ENCODE peak calls at places on chromosomes 16 and 17, in seven cellular contexts. One of them, this sample, is unnamed.

GRCh38 chr16:55257971-55258613 is 65.9 kb upstream of the IRX6 start:
- DNase-seq in AG09319: no peak
- DNase-seq in mucosa of descending colon: peak; percentile 84
- DNase-seq in Peyer's patch: no peak
- DNase-seq in natural killer cell: no peak
- DNase-seq in B cell: no peak
- DNase-seq in endothelial cell: peak; percentile 83
- DNase-seq in this sample: peak; percentile 72

GRCh38 chr17:55086635-55087058 is 118.1 kb downstream of the STXBP4 start:
- DNase-seq in mucosa of descending colon: no peak
- DNase-seq in Peyer's patch: no peak
- DNase-seq in B cell: no peak
- DNase-seq in endothelial cell: no peak
- DNase-seq in AG09319: peak; percentile 49
- DNase-seq in natural killer cell: no peak
- DNase-seq in this sample: peak; percentile 1

GRCh38 chr17:10724546-10725195 is 5.2 kb downstream of the TMEM220 start:
- DNase-seq in AG09319: no peak
- DNase-seq in Peyer's patch: no peak
- DNase-seq in endothelial cell: no peak
- DNase-seq in natural killer cell: no peak
- DNase-seq in B cell: no peak
- DNase-seq in mucosa of descending colon: peak; percentile 89
- DNase-seq in this sample: no peak

GRCh38 chr17:78390241-78391050 is 12.0 kb downstream of the PGS1 start:
- DNase-seq in endothelial cell: peak; percentile 47
- DNase-seq in Peyer's patch: no peak
- DNase-seq in AG09319: peak; percentile 75
- DNase-seq in B cell: no peak
- DNase-seq in natural killer cell: no peak
- DNase-seq in mucosa of descending colon: peak; percentile 26
- DNase-seq in this sample: no peak

GRCh38 chr16:31460582-31461002 is 1.3 kb downstream of the ARMC5 start:
- DNase-seq in Peyer's patch: no peak
- DNase-seq in natural killer cell: no peak
- DNase-seq in B cell: no peak
- DNase-seq in AG09319: peak; percentile 80
- DNase-seq in endothelial cell: no peak
- DNase-seq in mucosa of descending colon: peak; percentile 64
- DNase-seq in this sample: peak; percentile 40

GRCh38 chr16:19888834-19889233 is 4.2 kb upstream of the GPRC5B start:
- DNase-seq in mucosa of descending colon: no peak
- DNase-seq in endothelial cell: no peak
- DNase-seq in natural killer cell: no peak
- DNase-seq in B cell: no peak
- DNase-seq in Peyer's patch: no peak
- DNase-seq in AG09319: no peak
- DNase-seq in this sample: no peak

GRCh38 chr17:61399131-61400057 is at the start of gene TBX2:
- DNase-seq in endothelial cell: peak; percentile 47
- DNase-seq in mucosa of descending colon: peak; percentile 63
- DNase-seq in B cell: no peak
- DNase-seq in Peyer's patch: no peak
- DNase-seq in AG09319: peak; percentile 98
- DNase-seq in natural killer cell: no peak
- DNase-seq in this sample: no peak

GRCh38 chr17:51342257-51342656 is 81.9 kb downstream of the UTP18 start:
- DNase-seq in natural killer cell: no peak
- DNase-seq in AG09319: no peak
- DNase-seq in Peyer's patch: no peak
- DNase-seq in endothelial cell: no peak
- DNase-seq in B cell: no peak
- DNase-seq in mucosa of descending colon: no peak
- DNase-seq in this sample: no peak

GRCh38 chr16:89476379-89476778 is 14.0 kb downstream of the ANKRD11 start:
- DNase-seq in mucosa of descending colon: no peak
- DNase-seq in endothelial cell: no peak
- DNase-seq in B cell: no peak
- DNase-seq in natural killer cell: no peak
- DNase-seq in Peyer's patch: peak; percentile 37
- DNase-seq in AG09319: no peak
- DNase-seq in this sample: no peak

GRCh38 chr16:6725634-6726331 is 606.9 kb upstream of the RBFOX1 start:
- DNase-seq in AG09319: no peak
- DNase-seq in Peyer's patch: no peak
- DNase-seq in mucosa of descending colon: no peak
- DNase-seq in B cell: no peak
- DNase-seq in natural killer cell: no peak
- DNase-seq in endothelial cell: no peak
- DNase-seq in this sample: no peak

GRCh38 chr16:48534601-48535340 is 75.2 kb downstream of the N4BP1 start:
- DNase-seq in endothelial cell: no peak
- DNase-seq in Peyer's patch: no peak
- DNase-seq in B cell: no peak
- DNase-seq in natural killer cell: no peak
- DNase-seq in AG09319: no peak
- DNase-seq in mucosa of descending colon: no peak
- DNase-seq in this sample: no peak

GRCh38 chr17:77867308-77867781 is 91.2 kb upstream of the TNRC6C start:
- DNase-seq in B cell: no peak
- DNase-seq in mucosa of descending colon: no peak
- DNase-seq in AG09319: no peak
- DNase-seq in Peyer's patch: no peak
- DNase-seq in natural killer cell: no peak
- DNase-seq in endothelial cell: no peak
- DNase-seq in this sample: no peak

GRCh38 chr16:49901711-49902110 is 45.8 kb upstream of the ZNF423 start:
- DNase-seq in natural killer cell: no peak
- DNase-seq in Peyer's patch: no peak
- DNase-seq in B cell: no peak
- DNase-seq in mucosa of descending colon: no peak
- DNase-seq in endothelial cell: no peak
- DNase-seq in AG09319: no peak
- DNase-seq in this sample: no peak

GRCh38 chr17:61415374-61416210 is 15.9 kb downstream of the TBX2 start:
- DNase-seq in AG09319: no peak
- DNase-seq in natural killer cell: no peak
- DNase-seq in endothelial cell: no peak
- DNase-seq in mucosa of descending colon: no peak
- DNase-seq in Peyer's patch: no peak
- DNase-seq in B cell: no peak
- DNase-seq in this sample: no peak

GRCh38 chr16:58086381-58087208 is 42.6 kb downstream of the CFAP20 start:
- DNase-seq in AG09319: no peak
- DNase-seq in mucosa of descending colon: no peak
- DNase-seq in B cell: no peak
- DNase-seq in endothelial cell: no peak
- DNase-seq in natural killer cell: no peak
- DNase-seq in Peyer's patch: no peak
- DNase-seq in this sample: no peak

DNA sequence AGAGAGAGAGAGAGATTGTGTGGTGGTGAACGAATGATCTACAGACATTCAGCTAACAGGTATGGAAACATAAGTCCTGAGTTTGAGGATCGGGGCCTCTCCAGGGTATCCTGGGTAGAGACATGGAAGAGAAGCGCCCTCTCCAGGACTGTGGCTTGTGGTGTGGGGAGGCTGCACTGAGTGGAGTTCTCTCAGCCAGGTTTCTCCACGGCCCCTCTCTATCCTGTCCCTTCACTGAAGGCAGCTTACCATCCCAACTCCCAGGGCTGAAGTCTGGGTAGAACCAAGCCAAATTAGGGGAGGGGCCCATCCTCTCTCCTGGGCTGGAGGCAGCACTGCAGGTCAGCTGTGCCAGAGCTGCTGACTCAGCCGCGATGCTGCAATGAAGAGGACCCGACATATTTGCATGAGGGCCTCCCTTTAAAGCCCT is 6.2 kb downstream of the C1QL1 start:
- DNase-seq in natural killer cell: no peak
- DNase-seq in mucosa of descending colon: no peak
- DNase-seq in Peyer's patch: no peak
- DNase-seq in endothelial cell: no peak
- DNase-seq in AG09319: no peak
- DNase-seq in B cell: no peak
- DNase-seq in this sample: no peak
- TF ChIP-seq CTCF in natural killer cell: no peak
- TF ChIP-seq CTCF in mucosa of descending colon: no peak
- TF ChIP-seq CTCF in Peyer's patch: no peak
- TF ChIP-seq CTCF in endothelial cell: no peak
- TF ChIP-seq CTCF in AG09319: no peak
- TF ChIP-seq CTCF in B cell: no peak
- TF ChIP-seq CTCF in this sample: no peak

GRCh38 chr17:74358696-74359095 is 3.0 kb downstream of the BTBD17 start:
- DNase-seq in B cell: no peak
- DNase-seq in Peyer's patch: no peak
- DNase-seq in natural killer cell: no peak
- DNase-seq in mucosa of descending colon: no peak
- DNase-seq in AG09319: no peak
- DNase-seq in endothelial cell: no peak
- DNase-seq in this sample: no peak

GRCh38 chr17:74360993-74361612 is 565 bp downstream of the BTBD17 start:
- DNase-seq in Peyer's patch: no peak
- DNase-seq in endothelial cell: no peak
- DNase-seq in natural killer cell: no peak
- DNase-seq in AG09319: no peak
- DNase-seq in B cell: no peak
- DNase-seq in mucosa of descending colon: no peak
- DNase-seq in this sample: no peak

GRCh38 chr17:74359916-74360315 is 1.8 kb downstream of the BTBD17 start:
- DNase-seq in B cell: no peak
- DNase-seq in natural killer cell: no peak
- DNase-seq in endothelial cell: no peak
- DNase-seq in AG09319: no peak
- DNase-seq in Peyer's patch: no peak
- DNase-seq in mucosa of descending colon: no peak
- DNase-seq in this sample: no peak

GRCh38 chr17:74362811-74363498 is 1.3 kb upstream of the BTBD17 start:
- DNase-seq in mucosa of descending colon: no peak
- DNase-seq in natural killer cell: no peak
- DNase-seq in Peyer's patch: no peak
- DNase-seq in B cell: no peak
- DNase-seq in endothelial cell: no peak
- DNase-seq in AG09319: no peak
- DNase-seq in this sample: no peak

GRCh38 chr17:74361613-74362391 is at the start of gene BTBD17:
- DNase-seq in AG09319: no peak
- DNase-seq in B cell: no peak
- DNase-seq in mucosa of descending colon: peak; percentile 69
- DNase-seq in endothelial cell: peak; percentile 81
- DNase-seq in Peyer's patch: peak; percentile 18
- DNase-seq in natural killer cell: peak; percentile 37
- DNase-seq in this sample: peak; percentile 19
- TF ChIP-seq CTCF in AG09319: peak; percentile 41
- TF ChIP-seq CTCF in B cell: peak; percentile 41
- TF ChIP-seq CTCF in mucosa of descending colon: peak; percentile 60
- TF ChIP-seq CTCF in endothelial cell: peak; percentile 69
- TF ChIP-seq CTCF in Peyer's patch: peak; percentile 60
- TF ChIP-seq CTCF in natural killer cell: peak; percentile 39
- TF ChIP-seq CTCF in this sample: peak; percentile 40

DNA sequence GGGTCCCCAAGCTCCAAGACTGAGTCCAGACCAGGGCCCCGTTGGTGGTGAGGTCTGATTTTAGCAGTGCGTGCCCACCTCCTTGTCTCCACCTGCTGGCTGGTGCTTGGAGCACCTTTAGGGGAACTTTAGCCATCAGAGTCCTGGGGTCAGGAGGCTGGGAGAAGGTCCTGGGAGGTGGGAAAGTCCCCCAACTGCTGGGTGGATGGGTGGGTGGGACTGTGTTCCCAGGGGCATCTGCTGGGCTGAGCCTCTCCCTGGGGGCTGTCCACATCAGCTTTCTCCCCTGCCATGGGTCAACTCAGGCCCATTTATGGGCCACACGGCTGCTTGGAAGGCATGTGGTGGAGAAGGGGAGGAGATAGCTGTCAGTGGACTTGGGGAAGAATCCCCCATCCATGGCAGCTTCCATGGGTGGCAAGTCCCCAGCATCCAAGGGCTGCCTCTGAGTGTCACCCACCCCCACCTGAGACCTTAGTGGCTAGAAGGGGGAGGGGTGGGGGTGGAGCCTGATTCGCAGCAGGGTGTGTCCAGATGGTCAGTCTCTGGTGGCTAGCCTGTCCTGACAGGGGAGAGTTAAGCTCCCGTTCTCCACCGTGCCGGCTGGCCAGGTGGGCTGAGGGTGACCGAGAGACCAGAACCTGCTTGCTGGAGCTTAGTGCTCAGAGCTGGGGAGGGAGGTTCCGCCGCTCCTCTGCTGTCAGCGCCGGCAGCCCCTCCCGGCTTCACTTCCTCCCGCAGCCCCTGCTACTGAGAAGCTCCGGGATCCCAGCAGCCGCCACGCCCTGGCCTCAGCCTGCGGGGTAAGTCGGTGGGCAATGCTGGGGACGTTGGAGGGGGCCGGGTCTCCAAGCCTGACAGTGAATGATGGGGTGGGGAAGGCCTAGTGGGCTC is at the start of gene TRPV2:
- DNase-seq in AG09319: no peak
- DNase-seq in endothelial cell: no peak
- DNase-seq in mucosa of descending colon: peak; percentile 67
- DNase-seq in Peyer's patch: peak; percentile 74
- DNase-seq in B cell: peak; percentile 59
- DNase-seq in natural killer cell: peak; percentile 44
- DNase-seq in this sample: no peak
- TF ChIP-seq CTCF in AG09319: no peak
- TF ChIP-seq CTCF in endothelial cell: no peak
- TF ChIP-seq CTCF in mucosa of descending colon: peak; percentile 21
- TF ChIP-seq CTCF in Peyer's patch: peak; percentile 44
- TF ChIP-seq CTCF in B cell: peak; percentile 64
- TF ChIP-seq CTCF in natural killer cell: peak; percentile 50
- TF ChIP-seq CTCF in this sample: no peak

GRCh38 chr16:70437017-70437581 is 1.8 kb downstream of the ST3GAL2 start:
- DNase-seq in endothelial cell: no peak
- DNase-seq in Peyer's patch: no peak
- DNase-seq in B cell: no peak
- DNase-seq in AG09319: peak; percentile 88
- DNase-seq in natural killer cell: no peak
- DNase-seq in mucosa of descending colon: no peak
- DNase-seq in this sample: no peak

GRCh38 chr16:70437582-70438324 is 1.1 kb downstream of the ST3GAL2 start:
- DNase-seq in Peyer's patch: no peak
- DNase-seq in natural killer cell: no peak
- DNase-seq in AG09319: no peak
- DNase-seq in B cell: no peak
- DNase-seq in endothelial cell: no peak
- DNase-seq in mucosa of descending colon: no peak
- DNase-seq in this sample: no peak

GRCh38 chr16:70438325-70438982 is 446 bp downstream of the ST3GAL2 start:
- DNase-seq in natural killer cell: no peak
- DNase-seq in endothelial cell: peak; percentile 43
- DNase-seq in AG09319: no peak
- DNase-seq in Peyer's patch: no peak
- DNase-seq in mucosa of descending colon: peak; percentile 27
- DNase-seq in B cell: no peak
- DNase-seq in this sample: no peak

GRCh38 chr16:70441406-70441990 is 2.6 kb upstream of the ST3GAL2 start:
- DNase-seq in endothelial cell: no peak
- DNase-seq in AG09319: no peak
- DNase-seq in Peyer's patch: no peak
- DNase-seq in B cell: no peak
- DNase-seq in natural killer cell: no peak
- DNase-seq in mucosa of descending colon: no peak
- DNase-seq in this sample: no peak

GRCh38 chr16:70438983-70439862 is at the start of gene ST3GAL2:
- DNase-seq in natural killer cell: peak; percentile 85
- DNase-seq in Peyer's patch: peak; percentile 95
- DNase-seq in AG09319: peak; percentile 85
- DNase-seq in mucosa of descending colon: peak; percentile 93
- DNase-seq in endothelial cell: peak; percentile 92
- DNase-seq in B cell: peak; percentile 95
- DNase-seq in this sample: peak; percentile 80
- TF ChIP-seq CTCF in natural killer cell: no peak
- TF ChIP-seq CTCF in Peyer's patch: peak; percentile 34
- TF ChIP-seq CTCF in AG09319: no peak
- TF ChIP-seq CTCF in mucosa of descending colon: no peak
- TF ChIP-seq CTCF in endothelial cell: no peak
- TF ChIP-seq CTCF in B cell: no peak
- TF ChIP-seq CTCF in this sample: no peak

This sample was measured in HL-60.